ENCODE peak calls at places on chromosomes 1 and 21, in seven cellular contexts. One of them, this sample, is unnamed.

GRCh38 chr1:158077366-158078256 is 84.2 kb downstream of the KIRREL1 start:
- DNase-seq in M059J: no peak
- DNase-seq in stimulated activated naive CD4-positive, alpha-beta T cell: no peak
- DNase-seq in sciatic nerve: no peak
- DNase-seq in HT1080: no peak
- DNase-seq in GM13976: no peak
- DNase-seq in activated CD4-positive, alpha-beta T cell treated with anti-CD3 and anti-CD28 coated beads, Interleukin-2, amount 50 U/mL, for 48 hours: no peak
- DNase-seq in this sample: no peak

GRCh38 chr1:155313266-155313665 is 4.6 kb downstream of the FDPS start:
- DNase-seq in M059J: no peak
- DNase-seq in stimulated activated naive CD4-positive, alpha-beta T cell: no peak
- DNase-seq in sciatic nerve: no peak
- DNase-seq in HT1080: no peak
- DNase-seq in GM13976: no peak
- DNase-seq in activated CD4-positive, alpha-beta T cell treated with anti-CD3 and anti-CD28 coated beads, Interleukin-2, amount 50 U/mL, for 48 hours: no peak
- DNase-seq in this sample: no peak

GRCh38 chr1:19606817-19607706 is 37.0 kb upstream of the NBL1 start:
- DNase-seq in M059J: peak; percentile 21
- DNase-seq in stimulated activated naive CD4-positive, alpha-beta T cell: peak; percentile 47
- DNase-seq in sciatic nerve: no peak
- DNase-seq in HT1080: no peak
- DNase-seq in GM13976: no peak
- DNase-seq in activated CD4-positive, alpha-beta T cell treated with anti-CD3 and anti-CD28 coated beads, Interleukin-2, amount 50 U/mL, for 48 hours: peak; percentile 49
- DNase-seq in this sample: no peak

GRCh38 chr1:164748253-164748899 is 189.4 kb downstream of the PBX1 start:
- DNase-seq in M059J: peak; percentile 96
- DNase-seq in stimulated activated naive CD4-positive, alpha-beta T cell: no peak
- DNase-seq in sciatic nerve: no peak
- DNase-seq in HT1080: peak; percentile 54
- DNase-seq in GM13976: no peak
- DNase-seq in activated CD4-positive, alpha-beta T cell treated with anti-CD3 and anti-CD28 coated beads, Interleukin-2, amount 50 U/mL, for 48 hours: no peak
- DNase-seq in this sample: no peak

GRCh38 chr1:64948905-64949833 is 17.2 kb downstream of the JAK1 start:
- DNase-seq in M059J: peak; percentile 22
- DNase-seq in stimulated activated naive CD4-positive, alpha-beta T cell: no peak
- DNase-seq in sciatic nerve: no peak
- DNase-seq in HT1080: no peak
- DNase-seq in GM13976: no peak
- DNase-seq in activated CD4-positive, alpha-beta T cell treated with anti-CD3 and anti-CD28 coated beads, Interleukin-2, amount 50 U/mL, for 48 hours: peak; percentile 39
- DNase-seq in this sample: no peak

GRCh38 chr1:195064358-195064757 is 1543.9 kb downstream of the KCNT2 start:
- DNase-seq in M059J: no peak
- DNase-seq in stimulated activated naive CD4-positive, alpha-beta T cell: no peak
- DNase-seq in sciatic nerve: no peak
- DNase-seq in HT1080: no peak
- DNase-seq in GM13976: no peak
- DNase-seq in activated CD4-positive, alpha-beta T cell treated with anti-CD3 and anti-CD28 coated beads, Interleukin-2, amount 50 U/mL, for 48 hours: no peak
- DNase-seq in this sample: no peak

GRCh38 chr1:185864889-185865288 is 130.7 kb downstream of the HMCN1 start:
- DNase-seq in M059J: peak; percentile 82
- DNase-seq in stimulated activated naive CD4-positive, alpha-beta T cell: no peak
- DNase-seq in sciatic nerve: no peak
- DNase-seq in HT1080: peak; percentile 90
- DNase-seq in GM13976: no peak
- DNase-seq in activated CD4-positive, alpha-beta T cell treated with anti-CD3 and anti-CD28 coated beads, Interleukin-2, amount 50 U/mL, for 48 hours: no peak
- DNase-seq in this sample: peak; percentile 5

GRCh38 chr1:187474266-187474665 is 645.5 kb downstream of the PLA2G4A start:
- DNase-seq in M059J: peak; percentile 37
- DNase-seq in stimulated activated naive CD4-positive, alpha-beta T cell: no peak
- DNase-seq in sciatic nerve: no peak
- DNase-seq in HT1080: no peak
- DNase-seq in GM13976: no peak
- DNase-seq in activated CD4-positive, alpha-beta T cell treated with anti-CD3 and anti-CD28 coated beads, Interleukin-2, amount 50 U/mL, for 48 hours: no peak
- DNase-seq in this sample: no peak

GRCh38 chr1:210445485-210445884 is 116.8 kb downstream of the HHAT start:
- DNase-seq in M059J: no peak
- DNase-seq in stimulated activated naive CD4-positive, alpha-beta T cell: no peak
- DNase-seq in sciatic nerve: no peak
- DNase-seq in HT1080: no peak
- DNase-seq in GM13976: no peak
- DNase-seq in activated CD4-positive, alpha-beta T cell treated with anti-CD3 and anti-CD28 coated beads, Interleukin-2, amount 50 U/mL, for 48 hours: no peak
- DNase-seq in this sample: no peak

GRCh38 chr1:223298706-223299105 is 65.3 kb downstream of the SUSD4 start:
- DNase-seq in M059J: no peak
- DNase-seq in stimulated activated naive CD4-positive, alpha-beta T cell: no peak
- DNase-seq in sciatic nerve: no peak
- DNase-seq in HT1080: no peak
- DNase-seq in GM13976: no peak
- DNase-seq in activated CD4-positive, alpha-beta T cell treated with anti-CD3 and anti-CD28 coated beads, Interleukin-2, amount 50 U/mL, for 48 hours: no peak
- DNase-seq in this sample: no peak

GRCh38 chr1:150479370-150479769 is 7.8 kb upstream of the TARS2 start:
- DNase-seq in M059J: no peak
- DNase-seq in stimulated activated naive CD4-positive, alpha-beta T cell: no peak
- DNase-seq in sciatic nerve: no peak
- DNase-seq in HT1080: no peak
- DNase-seq in GM13976: no peak
- DNase-seq in activated CD4-positive, alpha-beta T cell treated with anti-CD3 and anti-CD28 coated beads, Interleukin-2, amount 50 U/mL, for 48 hours: no peak
- DNase-seq in this sample: no peak

GRCh38 chr1:38527373-38527966 is 332.1 kb downstream of the RRAGC start:
- DNase-seq in M059J: peak; percentile 13
- DNase-seq in stimulated activated naive CD4-positive, alpha-beta T cell: peak; percentile 38
- DNase-seq in sciatic nerve: no peak
- DNase-seq in HT1080: peak; percentile 34
- DNase-seq in GM13976: peak; percentile 82
- DNase-seq in activated CD4-positive, alpha-beta T cell treated with anti-CD3 and anti-CD28 coated beads, Interleukin-2, amount 50 U/mL, for 48 hours: peak; percentile 64
- DNase-seq in this sample: no peak

GRCh38 chr1:205285391-205286101 is 36.0 kb downstream of the NUAK2 start:
- DNase-seq in M059J: peak; percentile 81
- DNase-seq in stimulated activated naive CD4-positive, alpha-beta T cell: peak; percentile 86
- DNase-seq in sciatic nerve: no peak
- DNase-seq in HT1080: no peak
- DNase-seq in GM13976: peak; percentile 64
- DNase-seq in activated CD4-positive, alpha-beta T cell treated with anti-CD3 and anti-CD28 coated beads, Interleukin-2, amount 50 U/mL, for 48 hours: peak; percentile 57
- DNase-seq in this sample: no peak

GRCh38 chr1:7555391-7556185 is 215.5 kb upstream of the VAMP3 start:
- DNase-seq in M059J: peak; percentile 73
- DNase-seq in stimulated activated naive CD4-positive, alpha-beta T cell: no peak
- DNase-seq in sciatic nerve: no peak
- DNase-seq in HT1080: peak; percentile 49
- DNase-seq in GM13976: no peak
- DNase-seq in activated CD4-positive, alpha-beta T cell treated with anti-CD3 and anti-CD28 coated beads, Interleukin-2, amount 50 U/mL, for 48 hours: no peak
- DNase-seq in this sample: no peak

GRCh38 chr1:84913025-84913892 is 20.3 kb upstream of the LPAR3 start:
- DNase-seq in M059J: peak; percentile 33
- DNase-seq in stimulated activated naive CD4-positive, alpha-beta T cell: no peak
- DNase-seq in sciatic nerve: no peak
- DNase-seq in HT1080: no peak
- DNase-seq in GM13976: no peak
- DNase-seq in activated CD4-positive, alpha-beta T cell treated with anti-CD3 and anti-CD28 coated beads, Interleukin-2, amount 50 U/mL, for 48 hours: no peak
- DNase-seq in this sample: no peak

GRCh38 chr1:153534226-153534932 is 1.4 kb downstream of the S100A6 start:
- DNase-seq in M059J: peak; percentile 78
- DNase-seq in stimulated activated naive CD4-positive, alpha-beta T cell: no peak
- DNase-seq in sciatic nerve: no peak
- DNase-seq in HT1080: no peak
- DNase-seq in GM13976: no peak
- DNase-seq in activated CD4-positive, alpha-beta T cell treated with anti-CD3 and anti-CD28 coated beads, Interleukin-2, amount 50 U/mL, for 48 hours: no peak
- DNase-seq in this sample: no peak

GRCh38 chr1:114549137-114549536 is 32.3 kb downstream of the BCAS2 start:
- DNase-seq in M059J: peak; percentile 2
- DNase-seq in stimulated activated naive CD4-positive, alpha-beta T cell: no peak
- DNase-seq in sciatic nerve: no peak
- DNase-seq in HT1080: peak; percentile 38
- DNase-seq in GM13976: no peak
- DNase-seq in activated CD4-positive, alpha-beta T cell treated with anti-CD3 and anti-CD28 coated beads, Interleukin-2, amount 50 U/mL, for 48 hours: no peak
- DNase-seq in this sample: no peak

GRCh38 chr1:4127595-4128140 is 227.6 kb upstream of the C1orf174 start:
- DNase-seq in M059J: no peak
- DNase-seq in stimulated activated naive CD4-positive, alpha-beta T cell: no peak
- DNase-seq in sciatic nerve: peak; percentile 18
- DNase-seq in HT1080: peak; percentile 28
- DNase-seq in GM13976: no peak
- DNase-seq in activated CD4-positive, alpha-beta T cell treated with anti-CD3 and anti-CD28 coated beads, Interleukin-2, amount 50 U/mL, for 48 hours: no peak
- DNase-seq in this sample: no peak

GRCh38 chr21:45590726-45591618 is 48.7 kb upstream of the SLC19A1 start:
- DNase-seq in M059J: no peak
- DNase-seq in stimulated activated naive CD4-positive, alpha-beta T cell: peak; percentile 80
- DNase-seq in sciatic nerve: peak; percentile 70
- DNase-seq in HT1080: no peak
- DNase-seq in GM13976: peak; percentile 75
- DNase-seq in activated CD4-positive, alpha-beta T cell treated with anti-CD3 and anti-CD28 coated beads, Interleukin-2, amount 50 U/mL, for 48 hours: peak; percentile 67
- DNase-seq in this sample: no peak

GRCh38 chr1:89757532-89757931 is 63.3 kb upstream of the LRRC8D start:
- DNase-seq in M059J: peak; percentile 17
- DNase-seq in stimulated activated naive CD4-positive, alpha-beta T cell: peak; percentile 45
- DNase-seq in sciatic nerve: no peak
- DNase-seq in HT1080: no peak
- DNase-seq in GM13976: peak; percentile 47
- DNase-seq in activated CD4-positive, alpha-beta T cell treated with anti-CD3 and anti-CD28 coated beads, Interleukin-2, amount 50 U/mL, for 48 hours: peak; percentile 75
- DNase-seq in this sample: no peak

GRCh38 chr1:85328713-85329376 is 52.4 kb upstream of the BCL10 start:
- DNase-seq in M059J: peak; percentile 100
- DNase-seq in stimulated activated naive CD4-positive, alpha-beta T cell: no peak
- DNase-seq in sciatic nerve: no peak
- DNase-seq in HT1080: peak; percentile 99
- DNase-seq in GM13976: no peak
- DNase-seq in activated CD4-positive, alpha-beta T cell treated with anti-CD3 and anti-CD28 coated beads, Interleukin-2, amount 50 U/mL, for 48 hours: no peak
- DNase-seq in this sample: no peak

GRCh38 chr1:218478336-218478735 is 133.2 kb downstream of the TGFB2 start:
- DNase-seq in M059J: peak; percentile 82
- DNase-seq in stimulated activated naive CD4-positive, alpha-beta T cell: no peak
- DNase-seq in sciatic nerve: no peak
- DNase-seq in HT1080: peak; percentile 72
- DNase-seq in GM13976: no peak
- DNase-seq in activated CD4-positive, alpha-beta T cell treated with anti-CD3 and anti-CD28 coated beads, Interleukin-2, amount 50 U/mL, for 48 hours: no peak
- DNase-seq in this sample: no peak

GRCh38 chr1:59156526-59157196 is 140.2 kb upstream of the FGGY start:
- DNase-seq in M059J: peak; percentile 86
- DNase-seq in stimulated activated naive CD4-positive, alpha-beta T cell: no peak
- DNase-seq in sciatic nerve: no peak
- DNase-seq in HT1080: peak; percentile 94
- DNase-seq in GM13976: no peak
- DNase-seq in activated CD4-positive, alpha-beta T cell treated with anti-CD3 and anti-CD28 coated beads, Interleukin-2, amount 50 U/mL, for 48 hours: no peak
- DNase-seq in this sample: peak; percentile 61

GRCh38 chr1:20375563-20375962 is 84.9 kb downstream of the VWA5B1 start:
- DNase-seq in M059J: peak; percentile 87
- DNase-seq in stimulated activated naive CD4-positive, alpha-beta T cell: no peak
- DNase-seq in sciatic nerve: no peak
- DNase-seq in HT1080: peak; percentile 60
- DNase-seq in GM13976: no peak
- DNase-seq in activated CD4-positive, alpha-beta T cell treated with anti-CD3 and anti-CD28 coated beads, Interleukin-2, amount 50 U/mL, for 48 hours: no peak
- DNase-seq in this sample: peak; percentile 57

GRCh38 chr21:18725653-18726052 is 322.1 kb upstream of the TMPRSS15 start:
- DNase-seq in M059J: no peak
- DNase-seq in stimulated activated naive CD4-positive, alpha-beta T cell: no peak
- DNase-seq in sciatic nerve: no peak
- DNase-seq in HT1080: peak; percentile 26
- DNase-seq in GM13976: no peak
- DNase-seq in activated CD4-positive, alpha-beta T cell treated with anti-CD3 and anti-CD28 coated beads, Interleukin-2, amount 50 U/mL, for 48 hours: peak; percentile 4
- DNase-seq in this sample: no peak